ENCODE peak calls at places on chromosomes 12 and 14, in five cellular contexts. F, Q, M, V and L are unnamed samples.

GRCh38 chr14:53044486-53044885 is 93.6 kb upstream of the FERMT2 start:
- DNase-seq in M (no peak), V (peak), Q (peak), F (no peak), L (no peak)

GRCh38 chr12:62720661-62721330 is 214.2 kb downstream of the PPM1H start:
- DNase-seq in M (no peak), V (peak), Q (no peak), F (peak), L (no peak)

GRCh38 chr14:98112211-98112780 is 1159.7 kb downstream of the BCL11B start:
- DNase-seq in Q (peak), V (no peak), F (no peak), M (no peak), L (no peak)

GRCh38 chr12:4909397-4909733 is 340 bp upstream of the KCNA1 start:
- DNase-seq in M (peak), V (no peak), Q (no peak), F (no peak), L (no peak)

GRCh38 chr12:127355061-127355820 is 911.7 kb upstream of the TMEM132C start:
- DNase-seq in V (no peak), Q (peak), F (no peak), M (no peak), L (no peak)

GRCh38 chr12:47458273-47458672 is 247.6 kb downstream of the RPAP3 start:
- DNase-seq in V (no peak), Q (no peak), F (no peak), M (no peak), L (no peak)

GRCh38 chr14:70808023-70808401 is 1.3 kb downstream of the MAP3K9 start:
- DNase-seq in V (no peak), F (no peak), Q (no peak), M (no peak), L (no peak)

GRCh38 chr12:121808623-121809022 is 4.8 kb downstream of the SETD1B start:
- DNase-seq in M (no peak), V (no peak), F (no peak), Q (no peak), L (no peak)

GRCh38 chr12:112176321-112177010 is 51.1 kb downstream of the TRAFD1 start:
- DNase-seq in F (no peak), Q (no peak), M (peak), V (no peak), L (no peak)

GRCh38 chr12:76470028-76470939 is 89.3 kb downstream of the OSBPL8 start:
- DNase-seq in V (peak), Q (peak), M (no peak), F (no peak), L (peak)

GRCh38 chr12:29726321-29726692 is 57.4 kb downstream of the TMTC1 start:
- DNase-seq in Q (peak), F (no peak), V (peak), M (no peak), L (no peak)

GRCh38 chr12:125382896-125383295 is 317.7 kb downstream of the AACS start:
- DNase-seq in M (no peak), V (no peak), F (no peak), Q (no peak), L (no peak)

GRCh38 chr12:64610092-64610659 is at the start of gene RASSF3:
- DNase-seq in Q (peak), F (peak), V (peak), M (peak), L (peak)

GRCh38 chr12:31620311-31620710 is 29.4 kb upstream of the DENND5B start:
- DNase-seq in Q (peak), V (peak), M (no peak), F (no peak), L (no peak)

GRCh38 chr14:94681300-94682060 is 69.3 kb downstream of the SERPINA3 start:
- DNase-seq in M (peak), F (peak), Q (peak), V (peak), L (no peak)

GRCh38 chr14:29227631-29228030 is 461.0 kb downstream of the FOXG1 start:
- DNase-seq in V (peak), M (no peak), Q (no peak), F (no peak), L (no peak)

GRCh38 chr12:122130150-122130549 is 43.9 kb downstream of the IL31 start:
- DNase-seq in M (no peak), V (peak), F (no peak), Q (peak), L (no peak)

GRCh38 chr12:85573635-85574214 is 262.5 kb downstream of the RASSF9 start:
- DNase-seq in M (no peak), Q (no peak), V (no peak), F (no peak), L (no peak)

GRCh38 chr14:55136868-55137785 is 8.1 kb downstream of the LGALS3 start:
- DNase-seq in M (peak), Q (peak), F (peak), V (peak), L (peak)

GRCh38 chr14:54478621-54479215 is 10.1 kb downstream of the GMFB start:
- DNase-seq in M (no peak), F (no peak), V (no peak), Q (no peak), L (no peak)

GRCh38 chr14:45649051-45649450 is 396.0 kb upstream of the MIS18BP1 start:
- DNase-seq in F (no peak), M (no peak), Q (peak), V (no peak), L (no peak)

DNA sequence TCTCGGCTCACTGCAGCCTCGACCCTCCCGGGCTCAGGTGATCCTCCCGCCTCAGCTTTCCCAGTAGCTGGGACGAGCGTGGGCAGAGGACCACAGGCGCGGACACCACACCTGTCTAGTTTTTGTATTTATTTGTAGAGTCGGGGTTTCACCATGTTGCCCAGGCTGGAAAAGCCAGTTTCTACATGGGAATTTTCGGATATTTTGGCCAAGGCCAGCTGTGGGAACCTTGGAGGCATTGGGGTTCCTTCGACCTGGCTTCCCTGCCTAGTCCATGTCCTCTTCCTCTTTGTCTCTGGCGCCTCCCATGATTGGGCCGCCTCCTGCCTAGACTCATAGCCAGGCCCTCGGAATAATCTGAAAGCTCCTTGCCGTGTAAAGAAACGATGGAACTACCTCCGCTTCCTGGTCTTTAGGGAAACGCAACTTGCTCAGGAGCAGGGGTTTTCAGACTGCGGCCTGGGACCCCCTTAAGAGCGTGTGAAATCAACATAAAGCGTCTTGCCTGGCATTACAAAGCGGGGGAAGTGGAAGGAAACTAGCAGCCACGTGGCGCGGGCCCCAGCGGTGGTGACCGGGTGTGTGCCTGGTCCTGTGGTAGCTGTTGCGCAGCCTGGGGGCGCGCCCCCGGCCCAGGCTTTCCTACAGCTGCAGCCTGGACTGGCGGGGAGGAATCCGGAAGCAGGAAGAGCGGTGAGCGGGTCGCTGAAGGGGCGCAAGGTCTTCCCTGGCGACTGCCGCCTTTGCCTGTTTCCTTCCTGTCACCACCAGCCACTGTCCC is 1.4 kb upstream of the HSP90AA1 start:
- DNase-seq in V (no peak), M (peak), Q (peak), F (peak), L (peak)
- H3K4me3 ChIP-seq in V (no peak), M (no peak), Q (peak), F (peak), L (peak)

GRCh38 chr12:49748800-49749199 is 7.4 kb downstream of the TMBIM6 start:
- DNase-seq in Q (no peak), M (no peak), V (no peak), F (no peak), L (no peak)

GRCh38 chr12:49750027-49750977 is 8.9 kb downstream of the TMBIM6 start:
- DNase-seq in M (no peak), F (no peak), V (peak), Q (peak), L (no peak)

GRCh38 chr12:49744363-49744885 is 3.1 kb downstream of the TMBIM6 start:
- DNase-seq in M (no peak), V (no peak), Q (no peak), F (no peak), L (no peak)

GRCh38 chr12:49750994-49751393 is 9.6 kb downstream of the TMBIM6 start:
- DNase-seq in M (no peak), V (no peak), Q (no peak), F (no peak), L (no peak)

DNA sequence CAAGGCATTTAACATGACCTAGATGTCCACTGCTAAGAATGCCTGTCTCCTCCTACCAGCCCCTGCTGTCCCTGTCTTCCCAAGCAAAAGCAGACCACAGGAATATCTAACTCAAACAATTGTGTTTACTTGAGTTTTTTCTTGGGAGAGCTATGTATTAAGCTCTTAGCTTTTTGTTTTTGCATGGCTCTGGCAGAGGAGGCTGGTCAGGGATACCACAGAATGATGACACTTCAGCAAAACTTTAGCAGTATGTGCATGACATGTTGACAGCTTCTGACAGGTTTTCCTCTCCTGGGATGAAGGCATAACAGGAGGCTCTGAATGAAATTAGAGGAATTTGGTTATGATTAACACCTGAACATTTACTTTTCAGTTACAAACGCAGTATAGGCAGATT is 6.9 kb downstream of the TMBIM6 start:
- DNase-seq in F (no peak), Q (no peak), V (peak), M (no peak), L (no peak)
- H3K27ac ChIP-seq in F (no peak), Q (no peak), V (no peak), M (no peak), L (peak)

GRCh38 chr12:56877195-56878009 is 56.8 kb downstream of the SDR9C7 start:
- DNase-seq in F (no peak), V (no peak), M (no peak), Q (no peak), L (no peak)

GRCh38 chr12:56878010-56878339 is 56.2 kb downstream of the SDR9C7 start:
- DNase-seq in V (no peak), Q (no peak), M (no peak), F (no peak), L (no peak)

GRCh38 chr12:56873382-56873781 is 60.8 kb downstream of the SDR9C7 start:
- DNase-seq in V (no peak), F (no peak), Q (no peak), M (no peak), L (no peak)

GRCh38 chr12:56872366-56872765 is 61.8 kb downstream of the SDR9C7 start:
- DNase-seq in V (peak), Q (no peak), F (no peak), M (no peak), L (no peak)

GRCh38 chr12:56874821-56875220 is 59.4 kb downstream of the SDR9C7 start:
- DNase-seq in F (no peak), V (no peak), M (no peak), Q (no peak), L (no peak)
- H3K4me3 ChIP-seq in F (no peak), V (no peak), M (no peak), Q (no peak), L (no peak)

GRCh38 chr12:95574030-95574429 is 22.8 kb upstream of the USP44 start:
- DNase-seq in V (no peak), M (no peak), Q (no peak), F (no peak), L (no peak)
- H3K27ac ChIP-seq in V (no peak), M (no peak), Q (no peak), F (no peak), L (no peak)

GRCh38 chr12:54749191-54749818 is 101.1 kb upstream of the DCD start:
- DNase-seq in Q (peak), F (peak), M (no peak), V (peak), L (no peak)

GRCh38 chr12:54740882-54741281 is 92.7 kb upstream of the DCD start:
- DNase-seq in Q (no peak), M (no peak), F (no peak), V (no peak), L (no peak)

DNA sequence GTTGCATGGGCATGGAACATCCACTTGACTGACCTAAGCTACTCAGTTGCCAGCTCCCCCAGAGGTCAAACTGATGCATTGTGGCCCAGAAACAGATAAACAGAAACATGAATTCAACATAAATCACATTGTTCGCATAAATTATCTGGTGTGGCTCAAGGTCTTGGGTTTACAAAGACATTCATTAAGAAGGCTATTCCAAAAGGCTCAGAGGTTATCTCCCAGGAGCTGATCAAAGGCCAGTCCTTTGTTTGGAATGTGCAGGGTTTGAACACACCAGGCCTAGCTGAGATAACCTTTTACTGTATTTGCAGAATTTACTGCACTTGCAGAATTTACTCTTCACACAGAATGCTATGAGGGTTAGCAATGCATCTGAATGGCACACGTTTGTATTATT is 96.4 kb upstream of the DCD start:
- DNase-seq in V (no peak), F (no peak), M (no peak), Q (no peak), L (no peak)
- H3K4me3 ChIP-seq in V (no peak), F (no peak), M (no peak), Q (no peak), L (no peak)

DNA sequence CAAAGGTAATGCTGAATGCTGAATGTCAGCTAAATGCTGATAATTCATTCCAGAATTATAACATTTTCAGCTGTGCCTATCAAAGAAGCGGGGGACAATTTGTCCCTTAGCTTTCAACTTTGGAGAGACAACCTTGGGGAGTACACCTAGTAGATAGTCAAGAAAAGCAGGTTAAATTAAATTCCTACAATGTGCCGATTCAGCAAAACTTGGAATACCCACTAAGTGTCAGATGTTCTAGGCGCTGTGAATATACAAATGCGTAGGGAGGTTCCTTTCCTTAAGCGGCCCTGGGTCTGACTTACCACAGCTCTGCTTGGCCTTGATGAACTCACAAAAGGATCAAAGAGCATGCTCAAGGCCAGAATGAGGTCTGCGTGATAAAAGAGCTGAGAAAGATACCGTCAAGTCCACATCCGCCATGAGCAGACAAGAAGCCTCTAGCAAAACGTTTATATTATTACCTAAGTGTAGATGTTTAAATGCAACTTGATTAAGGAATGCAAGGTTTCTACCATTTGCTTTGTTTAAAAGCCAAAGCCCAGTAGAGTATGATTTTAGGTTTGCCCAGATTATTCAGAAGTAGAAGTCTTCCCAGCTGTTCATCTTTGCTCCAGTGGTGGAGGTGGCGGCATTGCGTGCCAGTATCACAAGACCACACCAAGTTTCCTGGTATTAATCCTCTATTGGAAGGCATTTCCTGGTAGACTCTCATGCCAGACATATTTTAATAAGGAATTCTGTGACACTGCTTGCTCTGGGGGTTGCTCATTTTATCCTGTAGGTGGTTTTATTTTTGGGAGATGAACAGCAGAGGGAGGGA is 368.6 kb downstream of the DPF3 start:
- DNase-seq in F (no peak), V (no peak), M (no peak), Q (no peak), L (no peak)
- H3K27ac ChIP-seq in F (no peak), V (no peak), M (no peak), Q (no peak), L (no peak)

DNA sequence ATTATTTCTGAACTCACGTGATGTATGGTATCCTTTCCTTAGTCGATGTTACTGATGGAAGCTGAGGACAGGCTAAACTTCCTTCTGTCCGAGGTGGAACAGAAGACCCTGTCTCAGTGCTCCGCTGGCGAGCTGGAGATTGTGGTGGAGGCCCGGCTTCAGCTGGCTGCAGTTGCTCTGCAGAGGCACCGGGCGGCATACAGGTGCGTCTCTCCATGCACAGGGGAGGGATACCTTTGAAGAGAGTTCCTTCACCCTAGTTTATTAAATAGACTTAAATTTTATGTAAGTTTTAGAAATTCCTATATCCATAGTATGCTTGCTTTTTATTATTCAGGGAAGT is 186.7 kb upstream of the NEDD1 start:
- DNase-seq in Q (peak), F (no peak), V (no peak), M (no peak), L (peak)
- H3K4me3 ChIP-seq in Q (peak), F (peak), V (peak), M (no peak), L (peak)

GRCh38 chr12:55707841-55708694 is at the start of gene ITGA7:
- DNase-seq in V (no peak), F (no peak), Q (no peak), M (peak), L (peak)
- H3K27ac ChIP-seq in V (no peak), F (peak), Q (no peak), M (peak), L (peak)

GRCh38 chr12:77947326-77947725 is 116.6 kb downstream of the NAV3 start:
- DNase-seq in F (no peak), Q (peak), V (peak), M (no peak), L (no peak)

GRCh38 chr12:77953515-77953914 is 122.8 kb downstream of the NAV3 start:
- DNase-seq in Q (no peak), F (no peak), M (no peak), V (no peak), L (no peak)

GRCh38 chr12:77946541-77947021 is 115.9 kb downstream of the NAV3 start:
- DNase-seq in V (peak), Q (no peak), F (no peak), M (no peak), L (no peak)

GRCh38 chr12:77943466-77943865 is 112.8 kb downstream of the NAV3 start:
- DNase-seq in Q (peak), V (peak), M (no peak), F (no peak), L (no peak)

GRCh38 chr12:77947746-77948145 is 117.1 kb downstream of the NAV3 start:
- DNase-seq in M (no peak), F (no peak), Q (no peak), V (no peak), L (no peak)
- H3K4me3 ChIP-seq in M (no peak), F (no peak), Q (no peak), V (no peak), L (no peak)

DNA sequence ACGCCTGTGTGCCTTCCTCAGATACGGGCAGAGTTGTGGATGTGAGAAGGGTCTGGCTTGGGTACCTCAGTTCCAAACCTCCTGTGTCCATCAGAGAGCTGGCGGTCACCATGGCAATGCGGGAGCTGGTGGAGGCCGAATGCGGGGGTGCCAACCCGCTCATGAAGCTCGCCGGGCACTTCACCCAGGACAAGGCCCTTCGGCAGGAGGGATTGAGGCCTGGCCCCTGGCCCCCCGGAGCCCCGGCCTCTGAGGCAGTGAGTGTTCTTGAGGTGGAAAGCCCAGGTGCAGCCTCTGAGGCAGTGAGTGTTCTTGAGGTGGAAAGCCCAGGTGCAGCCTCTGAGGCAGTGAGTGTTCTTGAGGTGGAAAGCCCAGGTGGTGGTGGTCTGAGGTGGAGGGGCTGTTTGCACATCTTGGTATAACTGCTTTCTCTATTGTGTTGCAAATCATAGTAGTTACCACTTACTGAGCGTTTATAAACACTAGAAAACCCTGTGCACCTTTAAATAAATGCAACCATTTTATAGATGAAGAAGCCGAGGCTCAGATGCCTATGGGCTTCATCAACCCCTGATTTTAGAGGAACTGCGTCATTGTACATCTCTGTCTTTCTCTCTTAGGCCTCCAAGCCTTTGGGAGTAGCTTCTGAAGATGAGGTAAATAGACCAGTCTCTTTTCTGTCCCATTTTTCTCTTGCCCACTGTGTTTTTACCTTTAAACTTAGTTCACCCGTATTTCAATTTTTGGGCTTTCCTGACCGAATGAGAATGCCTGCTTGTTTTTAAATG is 976 bp downstream of the PEX5 start:
- DNase-seq in V (peak), F (no peak), M (peak), Q (no peak), L (peak)
- H3K27ac ChIP-seq in V (peak), F (peak), M (peak), Q (no peak), L (peak)